ENCODE peak calls at places on chromosomes 16 and 17, in eight cellular contexts. E is neural progenitor cell; F is stimulated activated CD8-positive, alpha-beta memory T cell treated with anti-CD3 and anti-CD28 coated beads, Interleukin-4, amount 100 ng/mL, for 24 hours; G is NCI-H226; C is AG10803; Y is activated naive CD8-positive, alpha-beta T cell treated with anti-CD3 and anti-CD28 coated beads, Interleukin-2, amount 50 U/mL, for 24 hours; B is activated CD4-positive, alpha-beta T cell treated with anti-CD3 and anti-CD28 coated beads, Interleukin-2, amount 50 U/mL, for 1 hour; R is fibroblast of lung. Q is an unnamed sample.

GRCh38 chr16:68636818-68637217 is 8.3 kb upstream of the CDH3 start:
- DNase-seq in E (no peak), F (no peak), G (no peak), C (no peak), Y (no peak), B (no peak), R (no peak), Q (no peak)

GRCh38 chr16:88737298-88738166 is 31.2 kb downstream of the CTU2 start:
- DNase-seq in E (peak; percentile 81), F (peak; percentile 72), G (peak; percentile 65), C (peak; percentile 63), Y (peak; percentile 73), B (peak; percentile 62), R (peak; percentile 79), Q (peak; percentile 75)

GRCh38 chr16:27321013-27321960 is 7.5 kb downstream of the IL4R start:
- DNase-seq in E (no peak), F (no peak), G (peak; percentile 76), C (peak; percentile 43), Y (no peak), B (no peak), R (no peak), Q (no peak)

GRCh38 chr17:81487487-81488275 is 24.9 kb downstream of the ACTG1 start:
- DNase-seq in E (peak; percentile 92), F (peak; percentile 71), G (peak; percentile 65), C (peak; percentile 60), Y (peak; percentile 85), B (peak; percentile 75), R (peak; percentile 62), Q (peak; percentile 81)

GRCh38 chr16:14284930-14285541 is 213.9 kb downstream of the MRTFB start:
- DNase-seq in E (peak; percentile 86), F (no peak), G (peak; percentile 69), C (peak; percentile 67), Y (no peak), B (no peak), R (peak; percentile 73), Q (no peak)

GRCh38 chr16:15618392-15618791 is 24.6 kb downstream of the MARF1 start:
- DNase-seq in E (no peak), F (no peak), G (peak; percentile 84), C (peak; percentile 78), Y (no peak), B (no peak), R (peak; percentile 14), Q (no peak)

GRCh38 chr16:1923299-1924034 is 5.3 kb upstream of the HS3ST6 start:
- DNase-seq in E (peak; percentile 85), F (no peak), G (peak; percentile 83), C (peak; percentile 38), Y (peak; percentile 42), B (no peak), R (peak; percentile 36), Q (no peak)

GRCh38 chr17:42111901-42112551 is 488 bp downstream of the DHX58 start:
- DNase-seq in E (no peak), F (no peak), G (peak; percentile 22), C (peak; percentile 44), Y (peak; percentile 26), B (no peak), R (peak; percentile 38), Q (no peak)

GRCh38 chr16:23268561-23268960 is 33.5 kb upstream of the SCNN1B start:
- DNase-seq in E (no peak), F (no peak), G (no peak), C (no peak), Y (no peak), B (no peak), R (no peak), Q (no peak)

GRCh38 chr17:8123695-8124349 is at the start of gene HES7:
- DNase-seq in E (peak; percentile 82), F (no peak), G (no peak), C (no peak), Y (no peak), B (no peak), R (peak; percentile 49), Q (no peak)

GRCh38 chr17:41397003-41397665 is at the start of gene KRT31:
- DNase-seq in E (no peak), F (no peak), G (no peak), C (no peak), Y (no peak), B (no peak), R (no peak), Q (no peak)

GRCh38 chr17:78113804-78114785 is 14.5 kb downstream of the TMC6 start:
- DNase-seq in E (no peak), F (no peak), G (no peak), C (peak; percentile 4), Y (peak; percentile 45), B (no peak), R (no peak), Q (peak; percentile 81)

GRCh38 chr17:35298639-35299038 is 55.8 kb downstream of the SLFN5 start:
- DNase-seq in E (no peak), F (no peak), G (no peak), C (no peak), Y (no peak), B (no peak), R (no peak), Q (no peak)

GRCh38 chr17:15087946-15088345 is 177.2 kb downstream of the PMP22 start:
- DNase-seq in E (no peak), F (no peak), G (no peak), C (no peak), Y (no peak), B (no peak), R (no peak), Q (no peak)

GRCh38 chr16:79580465-79581200 is 19.9 kb downstream of the MAF start:
- DNase-seq in E (peak; percentile 31), F (no peak), G (no peak), C (no peak), Y (no peak), B (no peak), R (no peak), Q (no peak)

GRCh38 chr17:42519546-42520444 is 16.2 kb upstream of the NAGLU start:
- DNase-seq in E (peak; percentile 62), F (no peak), G (peak; percentile 99), C (peak; percentile 100), Y (no peak), B (no peak), R (peak; percentile 99), Q (no peak)

GRCh38 chr17:43431741-43432523 is 33.1 kb downstream of the ARL4D start:
- DNase-seq in E (peak; percentile 11), F (no peak), G (peak; percentile 63), C (peak; percentile 49), Y (no peak), B (no peak), R (no peak), Q (no peak)

GRCh38 chr16:63289834-63290460 is 1253.7 kb upstream of the CDH8 start:
- DNase-seq in E (peak; percentile 75), F (no peak), G (peak; percentile 20), C (peak; percentile 0), Y (peak; percentile 2), B (no peak), R (peak; percentile 5), Q (peak; percentile 9)

GRCh38 chr17:79355186-79355585 is 255.7 kb downstream of the RBFOX3 start:
- DNase-seq in E (no peak), F (no peak), G (no peak), C (no peak), Y (no peak), B (no peak), R (no peak), Q (no peak)

GRCh38 chr17:42342242-42343008 is 45.8 kb downstream of the STAT3 start:
- DNase-seq in E (no peak), F (no peak), G (no peak), C (peak; percentile 55), Y (peak; percentile 51), B (no peak), R (peak; percentile 65), Q (peak; percentile 64)

GRCh38 chr17:81049973-81050551 is 15.1 kb downstream of the BAIAP2 start:
- DNase-seq in E (no peak), F (no peak), G (peak; percentile 98), C (no peak), Y (no peak), B (no peak), R (no peak), Q (no peak)

GRCh38 chr16:27740496-27741201 is 190.7 kb downstream of the KATNIP start:
- DNase-seq in E (no peak), F (no peak), G (peak; percentile 11), C (no peak), Y (no peak), B (no peak), R (no peak), Q (no peak)

GRCh38 chr16:9943121-9943520 is 239.1 kb downstream of the GRIN2A start:
- DNase-seq in E (no peak), F (no peak), G (no peak), C (no peak), Y (no peak), B (no peak), R (no peak), Q (no peak)

GRCh38 chr16:569445-570254 is at the start of gene PIGQ:
- DNase-seq in E (peak; percentile 90), F (peak; percentile 48), G (peak; percentile 34), C (peak; percentile 63), Y (peak; percentile 74), B (peak; percentile 58), R (peak; percentile 47), Q (peak; percentile 65)

GRCh38 chr17:77235370-77236080 is 94.8 kb downstream of the SEC14L1 start:
- DNase-seq in E (no peak), F (no peak), G (peak; percentile 82), C (peak; percentile 96), Y (peak; percentile 50), B (no peak), R (peak; percentile 94), Q (peak; percentile 44)

GRCh38 chr17:16178836-16179235 is 36.5 kb downstream of the NCOR1 start:
- DNase-seq in E (no peak), F (no peak), G (no peak), C (no peak), Y (no peak), B (no peak), R (peak; percentile 15), Q (no peak)

GRCh38 chr17:47807421-47807820 is 14.2 kb downstream of the OSBPL7 start:
- DNase-seq in E (no peak), F (no peak), G (no peak), C (no peak), Y (no peak), B (no peak), R (no peak), Q (no peak)

GRCh38 chr16:53886482-53887378 is 182.8 kb downstream of the FTO start:
- DNase-seq in E (no peak), F (no peak), G (no peak), C (no peak), Y (no peak), B (no peak), R (no peak), Q (no peak)

GRCh38 chr17:41457656-41458055 is 9.5 kb downstream of the KRT32 start:
- DNase-seq in E (no peak), F (no peak), G (no peak), C (peak; percentile 52), Y (no peak), B (no peak), R (no peak), Q (no peak)

GRCh38 chr17:45425125-45425983 is 7.3 kb downstream of the ARHGAP27 start:
- DNase-seq in E (peak; percentile 87), F (no peak), G (peak; percentile 99), C (peak; percentile 29), Y (no peak), B (no peak), R (peak; percentile 62), Q (no peak)

GRCh38 chr16:1101573-1102332 is 5.7 kb upstream of the C1QTNF8 start:
- DNase-seq in E (no peak), F (no peak), G (no peak), C (no peak), Y (no peak), B (no peak), R (no peak), Q (no peak)

GRCh38 chr16:27264151-27264550 is 4.4 kb downstream of the NSMCE1 start:
- DNase-seq in E (no peak), F (no peak), G (peak; percentile 85), C (peak; percentile 72), Y (peak; percentile 1), B (no peak), R (peak; percentile 65), Q (no peak)

GRCh38 chr17:62702746-62703268 is 75.3 kb downstream of the MRC2 start:
- DNase-seq in E (no peak), F (no peak), G (no peak), C (no peak), Y (no peak), B (no peak), R (no peak), Q (no peak)

GRCh38 chr17:75152971-75153853 is 1.1 kb downstream of the JPT1 start:
- DNase-seq in E (peak; percentile 73), F (no peak), G (peak; percentile 29), C (no peak), Y (peak; percentile 42), B (peak; percentile 7), R (peak; percentile 26), Q (no peak)

Q was measured in stimulated activated naive CD8-positive, alpha-beta T cell treated with anti-CD3 and anti-CD28 coated beads, Interleukin-15, amount 100 ng/mL, for 72 hours.